ENCODE peak calls at places on chromosomes 6 and 20, in five cellular contexts. L, S, I, D and H are unnamed samples.

GRCh38 chr6:32170294-32170693 is 5.6 kb downstream of the AGPAT1 start:
- DNase-seq in I (no peak), L (no peak), S (no peak), D (no peak), H (no peak)

GRCh38 chr20:30602424-30602823 is 655.0 kb upstream of the DEFB115 start:
- DNase-seq in S (no peak), L (no peak), D (no peak), I (no peak), H (no peak)

GRCh38 chr20:6718660-6719059 is 48.8 kb upstream of the BMP2 start:
- DNase-seq in I (no peak), S (no peak), L (no peak), D (no peak), H (no peak)

GRCh38 chr6:90458353-90459224 is 128.3 kb downstream of the MAP3K7 start:
- DNase-seq in S (no peak), L (no peak), D (no peak), I (no peak), H (no peak)

GRCh38 chr6:115932481-115932880 is 128.2 kb downstream of the FRK start:
- DNase-seq in S (no peak), D (no peak), L (no peak), I (no peak), H (no peak)

GRCh38 chr6:131792091-131792496 is 15.7 kb upstream of the ENPP1 start:
- DNase-seq in D (no peak), S (peak; percentile 42), L (no peak), I (no peak), H (no peak)

GRCh38 chr6:52183131-52183530 is 3.0 kb upstream of the IL17A start:
- DNase-seq in D (no peak), S (no peak), L (no peak), I (no peak), H (no peak)

GRCh38 chr6:87322304-87323212 is at the start of gene SMIM8:
- DNase-seq in I (peak; percentile 24), D (peak; percentile 57), S (peak; percentile 73), L (peak; percentile 90), H (peak; percentile 70)

GRCh38 chr6:102488729-102489128 is 1095.2 kb downstream of the GRIK2 start:
- DNase-seq in S (no peak), L (no peak), D (no peak), I (no peak), H (no peak)

GRCh38 chr20:12966468-12967085 is 42.2 kb upstream of the SPTLC3 start:
- DNase-seq in I (no peak), D (no peak), L (no peak), S (peak; percentile 65), H (no peak)

GRCh38 chr6:155047523-155047922 is 52.4 kb downstream of the TIAM2 start:
- DNase-seq in S (no peak), D (no peak), L (no peak), I (no peak), H (no peak)

GRCh38 chr6:110682460-110682853 is 132.8 kb downstream of the CDK19 start:
- DNase-seq in L (peak; percentile 74), S (peak; percentile 85), I (peak; percentile 85), D (no peak), H (peak; percentile 57)

GRCh38 chr20:57672164-57672563 is 37.7 kb downstream of the PMEPA1 start:
- DNase-seq in S (no peak), L (no peak), D (no peak), I (no peak), H (no peak)

GRCh38 chr6:40348591-40348990 is 238.6 kb downstream of the LRFN2 start:
- DNase-seq in S (no peak), L (peak; percentile 2), I (no peak), D (no peak), H (no peak)

GRCh38 chr6:121826156-121826810 is 390.8 kb downstream of the GJA1 start:
- DNase-seq in L (no peak), S (no peak), I (no peak), D (no peak), H (no peak)

GRCh38 chr20:5621305-5621704 is 128.9 kb upstream of the SHLD1 start:
- DNase-seq in D (no peak), S (no peak), I (no peak), L (no peak), H (no peak)
- TF ChIP-seq SUZ12 in D (no peak), S (no peak), I (no peak), L (no peak), H (no peak)

DNA sequence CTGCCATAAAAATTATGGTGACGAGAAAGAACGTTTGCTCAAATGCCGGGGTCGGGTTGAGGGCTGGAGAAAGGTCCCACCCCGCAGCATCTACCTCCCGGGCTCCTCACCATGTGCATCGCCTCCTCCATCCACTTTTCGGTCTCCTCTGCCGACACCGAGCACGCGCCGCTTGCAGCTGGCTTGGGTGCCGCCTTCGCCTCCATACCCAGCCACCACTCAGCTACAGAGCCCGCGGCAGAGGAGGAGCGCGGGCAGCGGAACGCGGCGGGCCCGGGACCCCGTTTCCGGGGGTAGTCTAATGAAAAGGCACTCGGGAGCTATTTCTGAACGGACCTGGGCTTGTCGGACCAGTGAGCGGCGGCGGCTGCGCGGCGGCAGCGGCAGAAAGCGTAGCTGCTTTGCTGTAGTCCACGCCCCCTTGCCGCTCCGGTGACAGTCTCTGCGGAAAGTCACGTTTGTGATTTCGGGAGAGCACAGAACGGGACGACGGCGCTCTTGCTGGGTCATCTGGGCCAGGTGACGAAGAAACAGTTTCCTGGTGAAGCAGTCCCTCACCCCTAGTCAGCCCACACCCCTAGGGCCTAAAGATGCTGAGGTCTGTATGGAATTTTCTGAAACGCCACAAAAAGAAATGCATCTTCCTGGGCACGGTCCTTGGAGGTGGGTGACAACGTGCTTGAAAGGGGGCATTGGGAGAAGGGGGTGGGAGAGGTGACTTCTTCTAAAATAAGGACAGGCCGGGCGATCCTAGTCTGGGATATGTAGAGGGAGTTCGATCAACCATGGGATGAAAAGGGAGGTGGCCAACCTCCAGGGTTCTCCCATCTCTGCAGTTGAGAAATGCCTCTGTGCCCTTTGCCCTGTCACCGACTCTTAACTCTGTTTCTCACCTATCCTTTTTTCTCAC is at the start of the genes ADAT2 and PEX3:
- DNase-seq in S (peak; percentile 93), L (peak; percentile 94), D (peak; percentile 79), I (peak; percentile 76), H (peak; percentile 84)
- TF ChIP-seq SUZ12 in S (no peak), L (no peak), D (no peak), I (no peak), H (no peak)

DNA sequence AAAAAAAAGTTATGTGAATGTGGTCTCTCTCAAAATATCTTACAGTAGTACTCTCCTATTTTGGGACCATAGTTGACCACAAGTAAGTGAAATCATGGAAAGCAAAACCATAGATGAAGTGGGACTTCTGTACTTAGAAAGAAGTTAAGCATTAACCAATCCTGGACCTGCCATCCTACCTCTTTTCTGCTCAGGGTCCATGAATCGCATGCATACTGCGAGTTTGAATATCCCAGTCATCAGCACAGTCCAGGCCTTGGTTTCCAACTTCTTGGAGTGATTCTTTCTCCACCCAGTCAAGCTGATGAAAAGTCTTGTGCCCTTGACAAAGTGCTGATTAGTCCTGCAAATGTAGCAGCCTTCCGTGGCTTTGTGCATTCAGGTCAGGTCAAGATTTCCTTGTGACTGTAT is 46.0 kb downstream of the RNF217 start:
- DNase-seq in S (no peak), D (no peak), L (no peak), I (no peak), H (no peak)
- TF ChIP-seq SUZ12 in S (no peak), D (no peak), L (no peak), I (no peak), H (no peak)

GRCh38 chr6:101393291-101394251 is at the start of gene GRIK2:
- DNase-seq in L (peak; percentile 69), I (no peak), D (no peak), S (no peak), H (no peak)
- TF ChIP-seq SUZ12 in L (no peak), I (no peak), D (peak; percentile 0), S (no peak), H (no peak)

GRCh38 chr6:166602928-166603690 is 16.6 kb upstream of the RAMACL start:
- DNase-seq in I (no peak), D (no peak), S (no peak), L (no peak), H (no peak)
- TF ChIP-seq SUZ12 in I (no peak), D (no peak), S (no peak), L (no peak), H (no peak)

GRCh38 chr6:21595951-21596378 is 2.4 kb downstream of the SOX4 start:
- DNase-seq in L (no peak), I (no peak), D (no peak), S (no peak), H (no peak)
- TF ChIP-seq SUZ12 in L (no peak), I (no peak), D (no peak), S (no peak), H (no peak)

GRCh38 chr6:168038576-168039140 is 40.4 kb downstream of the FRMD1 start:
- DNase-seq in L (no peak), I (no peak), S (no peak), D (no peak), H (no peak)
- TF ChIP-seq SUZ12 in L (no peak), I (no peak), S (no peak), D (no peak), H (no peak)